ENCODE peak calls at places on chromosomes 12 and 14, in four cellular contexts. One of them, this sample, is unnamed.

GRCh38 chr12:16685107-16685506 is 79.1 kb upstream of the LMO3 start:
- DNase-seq in EL: no peak
- DNase-seq in activated CD4-positive, alpha-beta T cell treated with anti-CD3 and anti-CD28 coated beads, Interleukin-2, amount 50 U/mL, for 1 hour: no peak
- DNase-seq in hypothalamus: no peak
- DNase-seq in this sample: no peak

GRCh38 chr12:94207467-94208432 is 59.4 kb downstream of the PLXNC1 start:
- DNase-seq in EL: no peak
- DNase-seq in activated CD4-positive, alpha-beta T cell treated with anti-CD3 and anti-CD28 coated beads, Interleukin-2, amount 50 U/mL, for 1 hour: peak
- DNase-seq in hypothalamus: no peak
- DNase-seq in this sample: peak

GRCh38 chr12:88391556-88391955 is 188.7 kb downstream of the KITLG start:
- DNase-seq in EL: peak
- DNase-seq in activated CD4-positive, alpha-beta T cell treated with anti-CD3 and anti-CD28 coated beads, Interleukin-2, amount 50 U/mL, for 1 hour: no peak
- DNase-seq in hypothalamus: no peak
- DNase-seq in this sample: no peak

GRCh38 chr14:76784881-76785280 is 23.6 kb downstream of the VASH1 start:
- DNase-seq in EL: peak
- DNase-seq in activated CD4-positive, alpha-beta T cell treated with anti-CD3 and anti-CD28 coated beads, Interleukin-2, amount 50 U/mL, for 1 hour: peak
- DNase-seq in hypothalamus: peak
- DNase-seq in this sample: peak

GRCh38 chr12:70683976-70684375 is 46.7 kb upstream of the PTPRB start:
- DNase-seq in EL: no peak
- DNase-seq in activated CD4-positive, alpha-beta T cell treated with anti-CD3 and anti-CD28 coated beads, Interleukin-2, amount 50 U/mL, for 1 hour: no peak
- DNase-seq in hypothalamus: no peak
- DNase-seq in this sample: no peak

GRCh38 chr12:93802698-93803097 is 125.5 kb downstream of the CRADD start:
- DNase-seq in EL: peak
- DNase-seq in activated CD4-positive, alpha-beta T cell treated with anti-CD3 and anti-CD28 coated beads, Interleukin-2, amount 50 U/mL, for 1 hour: no peak
- DNase-seq in hypothalamus: no peak
- DNase-seq in this sample: no peak

GRCh38 chr12:52611080-52611468 is 7.3 kb downstream of the KRT73 start:
- DNase-seq in EL: no peak
- DNase-seq in activated CD4-positive, alpha-beta T cell treated with anti-CD3 and anti-CD28 coated beads, Interleukin-2, amount 50 U/mL, for 1 hour: no peak
- DNase-seq in hypothalamus: no peak
- DNase-seq in this sample: no peak

GRCh38 chr12:24349051-24349780 is 399.7 kb upstream of the SOX5 start:
- DNase-seq in EL: no peak
- DNase-seq in activated CD4-positive, alpha-beta T cell treated with anti-CD3 and anti-CD28 coated beads, Interleukin-2, amount 50 U/mL, for 1 hour: no peak
- DNase-seq in hypothalamus: no peak
- DNase-seq in this sample: no peak

GRCh38 chr12:80356092-80356491 is 87.9 kb upstream of the PTPRQ start:
- DNase-seq in EL: no peak
- DNase-seq in activated CD4-positive, alpha-beta T cell treated with anti-CD3 and anti-CD28 coated beads, Interleukin-2, amount 50 U/mL, for 1 hour: no peak
- DNase-seq in hypothalamus: no peak
- DNase-seq in this sample: no peak

GRCh38 chr12:49903351-49903699 is 375 bp downstream of the FAIM2 start:
- DNase-seq in EL: no peak
- DNase-seq in activated CD4-positive, alpha-beta T cell treated with anti-CD3 and anti-CD28 coated beads, Interleukin-2, amount 50 U/mL, for 1 hour: no peak
- DNase-seq in hypothalamus: no peak
- DNase-seq in this sample: no peak

GRCh38 chr12:75850751-75851462 is 180.7 kb downstream of the PHLDA1 start:
- DNase-seq in EL: peak
- DNase-seq in activated CD4-positive, alpha-beta T cell treated with anti-CD3 and anti-CD28 coated beads, Interleukin-2, amount 50 U/mL, for 1 hour: no peak
- DNase-seq in hypothalamus: no peak
- DNase-seq in this sample: no peak

GRCh38 chr12:108568653-108569154 is 6.3 kb downstream of the ISCU start:
- DNase-seq in EL: no peak
- DNase-seq in activated CD4-positive, alpha-beta T cell treated with anti-CD3 and anti-CD28 coated beads, Interleukin-2, amount 50 U/mL, for 1 hour: peak
- DNase-seq in hypothalamus: no peak
- DNase-seq in this sample: peak

GRCh38 chr12:90574676-90575075 is 380.3 kb downstream of the CCER1 start:
- DNase-seq in EL: no peak
- DNase-seq in activated CD4-positive, alpha-beta T cell treated with anti-CD3 and anti-CD28 coated beads, Interleukin-2, amount 50 U/mL, for 1 hour: no peak
- DNase-seq in hypothalamus: no peak
- DNase-seq in this sample: no peak

GRCh38 chr12:80936353-80936641 is 1.4 kb downstream of the LIN7A start:
- DNase-seq in EL: no peak
- DNase-seq in activated CD4-positive, alpha-beta T cell treated with anti-CD3 and anti-CD28 coated beads, Interleukin-2, amount 50 U/mL, for 1 hour: no peak
- DNase-seq in hypothalamus: no peak
- DNase-seq in this sample: no peak

GRCh38 chr12:124758266-124759200 is 105.1 kb downstream of the SCARB1 start:
- DNase-seq in EL: no peak
- DNase-seq in activated CD4-positive, alpha-beta T cell treated with anti-CD3 and anti-CD28 coated beads, Interleukin-2, amount 50 U/mL, for 1 hour: no peak
- DNase-seq in hypothalamus: no peak
- DNase-seq in this sample: no peak

GRCh38 chr14:55031190-55031589 is 4.2 kb downstream of the SOCS4 start:
- DNase-seq in EL: no peak
- DNase-seq in activated CD4-positive, alpha-beta T cell treated with anti-CD3 and anti-CD28 coated beads, Interleukin-2, amount 50 U/mL, for 1 hour: no peak
- DNase-seq in hypothalamus: no peak
- DNase-seq in this sample: no peak

GRCh38 chr14:50734950-50735697 is 67.0 kb upstream of the SAV1 start:
- DNase-seq in EL: peak
- DNase-seq in activated CD4-positive, alpha-beta T cell treated with anti-CD3 and anti-CD28 coated beads, Interleukin-2, amount 50 U/mL, for 1 hour: no peak
- DNase-seq in hypothalamus: no peak
- DNase-seq in this sample: no peak

GRCh38 chr14:68232643-68233055 is 413.1 kb downstream of the RAD51B start:
- DNase-seq in EL: peak
- DNase-seq in activated CD4-positive, alpha-beta T cell treated with anti-CD3 and anti-CD28 coated beads, Interleukin-2, amount 50 U/mL, for 1 hour: no peak
- DNase-seq in hypothalamus: no peak
- DNase-seq in this sample: no peak

GRCh38 chr12:52439845-52440244 is 5.7 kb upstream of the KRT75 start:
- DNase-seq in EL: no peak
- DNase-seq in activated CD4-positive, alpha-beta T cell treated with anti-CD3 and anti-CD28 coated beads, Interleukin-2, amount 50 U/mL, for 1 hour: no peak
- DNase-seq in hypothalamus: no peak
- DNase-seq in this sample: no peak

GRCh38 chr14:99728231-99728920 is 44.3 kb downstream of the CYP46A1 start:
- DNase-seq in EL: no peak
- DNase-seq in activated CD4-positive, alpha-beta T cell treated with anti-CD3 and anti-CD28 coated beads, Interleukin-2, amount 50 U/mL, for 1 hour: no peak
- DNase-seq in hypothalamus: no peak
- DNase-seq in this sample: no peak

GRCh38 chr12:71636704-71637115 is 26.9 kb downstream of the ZFC3H1 start:
- DNase-seq in EL: peak
- DNase-seq in activated CD4-positive, alpha-beta T cell treated with anti-CD3 and anti-CD28 coated beads, Interleukin-2, amount 50 U/mL, for 1 hour: no peak
- DNase-seq in hypothalamus: no peak
- DNase-seq in this sample: peak

GRCh38 chr12:24719293-24719721 is 229.6 kb downstream of the BCAT1 start:
- DNase-seq in EL: peak
- DNase-seq in activated CD4-positive, alpha-beta T cell treated with anti-CD3 and anti-CD28 coated beads, Interleukin-2, amount 50 U/mL, for 1 hour: no peak
- DNase-seq in hypothalamus: no peak
- DNase-seq in this sample: no peak

GRCh38 chr14:68814376-68815287 is 21.8 kb upstream of the ZFP36L1 start:
- DNase-seq in EL: peak
- DNase-seq in activated CD4-positive, alpha-beta T cell treated with anti-CD3 and anti-CD28 coated beads, Interleukin-2, amount 50 U/mL, for 1 hour: peak
- DNase-seq in hypothalamus: no peak
- DNase-seq in this sample: peak

GRCh38 chr12:51972849-51973273 is 21.4 kb downstream of the ACVR1B start:
- DNase-seq in EL: peak
- DNase-seq in activated CD4-positive, alpha-beta T cell treated with anti-CD3 and anti-CD28 coated beads, Interleukin-2, amount 50 U/mL, for 1 hour: peak
- DNase-seq in hypothalamus: no peak
- DNase-seq in this sample: peak

GRCh38 chr12:43285248-43285647 is 266.8 kb downstream of the ADAMTS20 start:
- DNase-seq in EL: peak
- DNase-seq in activated CD4-positive, alpha-beta T cell treated with anti-CD3 and anti-CD28 coated beads, Interleukin-2, amount 50 U/mL, for 1 hour: no peak
- DNase-seq in hypothalamus: no peak
- DNase-seq in this sample: no peak

GRCh38 chr12:76529226-76529918 is 30.2 kb downstream of the OSBPL8 start:
- DNase-seq in EL: no peak
- DNase-seq in activated CD4-positive, alpha-beta T cell treated with anti-CD3 and anti-CD28 coated beads, Interleukin-2, amount 50 U/mL, for 1 hour: no peak
- DNase-seq in hypothalamus: no peak
- DNase-seq in this sample: no peak

GRCh38 chr14:105197274-105197673 is 16.2 kb upstream of the NUDT14 start:
- DNase-seq in EL: peak
- DNase-seq in activated CD4-positive, alpha-beta T cell treated with anti-CD3 and anti-CD28 coated beads, Interleukin-2, amount 50 U/mL, for 1 hour: no peak
- DNase-seq in hypothalamus: no peak
- DNase-seq in this sample: no peak

GRCh38 chr12:122014781-122015180 is 6.9 kb upstream of the BCL7A start:
- DNase-seq in EL: no peak
- DNase-seq in activated CD4-positive, alpha-beta T cell treated with anti-CD3 and anti-CD28 coated beads, Interleukin-2, amount 50 U/mL, for 1 hour: no peak
- DNase-seq in hypothalamus: no peak
- DNase-seq in this sample: no peak

GRCh38 chr12:78060186-78060585 is 229.5 kb downstream of the NAV3 start:
- DNase-seq in EL: peak
- DNase-seq in activated CD4-positive, alpha-beta T cell treated with anti-CD3 and anti-CD28 coated beads, Interleukin-2, amount 50 U/mL, for 1 hour: no peak
- DNase-seq in hypothalamus: no peak
- DNase-seq in this sample: no peak

GRCh38 chr12:124874988-124875802 is 11.5 kb upstream of the SCARB1 start:
- DNase-seq in EL: no peak
- DNase-seq in activated CD4-positive, alpha-beta T cell treated with anti-CD3 and anti-CD28 coated beads, Interleukin-2, amount 50 U/mL, for 1 hour: no peak
- DNase-seq in hypothalamus: no peak
- DNase-seq in this sample: no peak

GRCh38 chr14:72291908-72292688 is 359.9 kb downstream of the RGS6 start:
- DNase-seq in EL: peak
- DNase-seq in activated CD4-positive, alpha-beta T cell treated with anti-CD3 and anti-CD28 coated beads, Interleukin-2, amount 50 U/mL, for 1 hour: no peak
- DNase-seq in hypothalamus: no peak
- DNase-seq in this sample: no peak

GRCh38 chr12:108394196-108394595 is 55.1 kb upstream of the CMKLR1 start:
- DNase-seq in EL: no peak
- DNase-seq in activated CD4-positive, alpha-beta T cell treated with anti-CD3 and anti-CD28 coated beads, Interleukin-2, amount 50 U/mL, for 1 hour: no peak
- DNase-seq in hypothalamus: no peak
- DNase-seq in this sample: no peak

GRCh38 chr12:128121424-128121823 is 145.5 kb upstream of the TMEM132C start:
- DNase-seq in EL: no peak
- DNase-seq in activated CD4-positive, alpha-beta T cell treated with anti-CD3 and anti-CD28 coated beads, Interleukin-2, amount 50 U/mL, for 1 hour: no peak
- DNase-seq in hypothalamus: no peak
- DNase-seq in this sample: no peak

GRCh38 chr12:47281667-47282171 is 202.0 kb upstream of the AMIGO2 start:
- DNase-seq in EL: peak
- DNase-seq in activated CD4-positive, alpha-beta T cell treated with anti-CD3 and anti-CD28 coated beads, Interleukin-2, amount 50 U/mL, for 1 hour: no peak
- DNase-seq in hypothalamus: no peak
- DNase-seq in this sample: no peak

This sample was measured in effector memory CD8-positive, alpha-beta T cell.